ENCODE peak calls at places on chromosomes 4 and X, in five cellular contexts. N, I, T, H and G are unnamed samples.

GRCh38 chr4:110998308-110998707 is 375.4 kb upstream of the PITX2 start:
- DNase-seq in N (no peak), I (no peak), T (no peak), H (no peak), G (no peak)

GRCh38 chr4:57405359-57405758 is 295.2 kb upstream of the IGFBP7 start:
- DNase-seq in N (no peak), I (no peak), T (no peak), H (peak), G (no peak)

GRCh38 chr4:167989815-167990214 is 102.5 kb upstream of the ANXA10 start:
- DNase-seq in N (no peak), I (no peak), T (no peak), H (no peak), G (peak)

GRCh38 chrX:22314692-22315091 is 42.0 kb downstream of the CBLL2 start:
- DNase-seq in N (no peak), I (peak), T (no peak), H (no peak), G (peak)

GRCh38 chr4:82500830-82501229 is 61.0 kb downstream of the TMEM150C start:
- DNase-seq in N (no peak), I (no peak), T (no peak), H (no peak), G (no peak)

GRCh38 chr4:1211951-1212545 is 36.9 kb downstream of the CTBP1 start:
- DNase-seq in N (no peak), I (no peak), T (no peak), H (no peak), G (no peak)

GRCh38 chr4:96598465-96598864 is 758.6 kb downstream of the PDHA2 start:
- DNase-seq in N (no peak), I (peak), T (no peak), H (no peak), G (peak)

GRCh38 chr4:100190643-100191600 is 654 bp upstream of the DDIT4L start:
- DNase-seq in N (peak), I (peak), T (no peak), H (peak), G (peak)

GRCh38 chr4:85478576-85478975 is 3.6 kb downstream of the ARHGAP24 start:
- DNase-seq in N (peak), I (no peak), T (no peak), H (peak), G (peak)

GRCh38 chr4:65669008-65669971 is 999 bp downstream of the EPHA5 start:
- DNase-seq in N (no peak), I (peak), T (no peak), H (peak), G (peak)

GRCh38 chr4:108166038-108166437 is 2.7 kb downstream of the LEF1 start:
- DNase-seq in N (no peak), I (no peak), T (peak), H (no peak), G (no peak)

GRCh38 chrX:38561126-38561868 is at the start of gene TSPAN7:
- DNase-seq in N (peak), I (peak), T (peak), H (peak), G (peak)

GRCh38 chr4:77092832-77093800 is 17.3 kb upstream of the CCNI start:
- DNase-seq in N (no peak), I (no peak), T (no peak), H (peak), G (peak)

GRCh38 chr4:123505457-123506310 is 109.1 kb downstream of the SPRY1 start:
- DNase-seq in N (peak), I (peak), T (no peak), H (peak), G (peak)

GRCh38 chr4:19592391-19592790 is 659.3 kb upstream of the SLIT2 start:
- DNase-seq in N (peak), I (no peak), T (no peak), H (no peak), G (peak)

GRCh38 chr4:71487324-71487677 is 148.5 kb downstream of the SLC4A4 start:
- DNase-seq in N (no peak), I (peak), T (no peak), H (no peak), G (no peak)

GRCh38 chr4:76219299-76220055 is 5.9 kb upstream of the SCARB2 start:
- DNase-seq in N (peak), I (no peak), T (no peak), H (peak), G (peak)

GRCh38 chr4:6779667-6780565 is 2.6 kb upstream of the KIAA0232 start:
- DNase-seq in N (peak), I (peak), T (no peak), H (peak), G (peak)

GRCh38 chrX:150199181-150199580 is 163.9 kb upstream of the MAMLD1 start:
- DNase-seq in N (no peak), I (no peak), T (no peak), H (no peak), G (no peak)

GRCh38 chrX:123860506-123860840 is 620 bp downstream of the XIAP start:
- DNase-seq in N (no peak), I (no peak), T (no peak), H (peak), G (peak)

GRCh38 chrX:21194526-21194925 is 179.7 kb upstream of the CNKSR2 start:
- DNase-seq in N (no peak), I (no peak), T (no peak), H (no peak), G (no peak)

GRCh38 chrX:11540532-11541377 is 125.0 kb downstream of the ARHGAP6 start:
- DNase-seq in N (no peak), I (no peak), T (no peak), H (no peak), G (no peak)

GRCh38 chr4:90727938-90728337 is 600.7 kb downstream of the CCSER1 start:
- DNase-seq in N (no peak), I (peak), T (no peak), H (no peak), G (no peak)

GRCh38 chr4:38023347-38024202 is 63.4 kb downstream of the PTTG2 start:
- DNase-seq in N (no peak), I (no peak), T (no peak), H (no peak), G (no peak)
- H3K4me3 ChIP-seq in N (no peak), I (no peak), T (no peak), H (no peak), G (no peak)

DNA sequence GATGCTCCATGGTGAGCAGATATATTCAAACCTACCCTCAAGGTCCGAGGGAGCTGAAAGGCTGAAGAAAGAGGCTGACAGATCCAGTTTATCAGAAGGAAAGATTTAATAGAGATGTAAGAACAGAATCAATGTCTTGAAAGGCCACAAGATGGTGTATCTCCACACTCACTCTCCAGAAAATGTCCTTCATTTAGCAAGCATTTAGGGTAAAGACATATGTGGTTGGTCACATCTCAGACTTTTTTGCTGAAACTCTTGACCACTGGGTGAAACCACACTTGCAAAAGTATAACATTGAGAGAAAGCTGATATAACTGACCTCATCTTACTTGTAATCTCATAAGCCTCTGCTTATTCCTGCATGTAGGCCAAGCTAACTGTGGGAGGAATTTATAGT is 745.8 kb upstream of the GALNTL6 start:
- DNase-seq in N (no peak), I (no peak), T (no peak), H (no peak), G (no peak)
- TF ChIP-seq CTCF in N (no peak), I (no peak), T (no peak), H (no peak), G (no peak)

GRCh38 chr4:143400082-143400481 is 63.4 kb downstream of the GAB1 start:
- DNase-seq in N (no peak), I (no peak), T (no peak), H (no peak), G (no peak)

GRCh38 chr4:143404555-143404954 is 67.9 kb downstream of the GAB1 start:
- DNase-seq in N (no peak), I (no peak), T (no peak), H (no peak), G (no peak)

GRCh38 chr4:143405197-143405730 is 68.6 kb downstream of the GAB1 start:
- DNase-seq in N (no peak), I (no peak), T (no peak), H (no peak), G (no peak)

GRCh38 chr4:143403551-143403816 is 66.8 kb downstream of the GAB1 start:
- DNase-seq in N (no peak), I (no peak), T (no peak), H (no peak), G (no peak)

GRCh38 chr4:143402776-143403550 is 66.3 kb downstream of the GAB1 start:
- DNase-seq in N (no peak), I (no peak), T (no peak), H (peak), G (no peak)
- H3K4me3 ChIP-seq in N (no peak), I (no peak), T (no peak), H (no peak), G (no peak)

DNA sequence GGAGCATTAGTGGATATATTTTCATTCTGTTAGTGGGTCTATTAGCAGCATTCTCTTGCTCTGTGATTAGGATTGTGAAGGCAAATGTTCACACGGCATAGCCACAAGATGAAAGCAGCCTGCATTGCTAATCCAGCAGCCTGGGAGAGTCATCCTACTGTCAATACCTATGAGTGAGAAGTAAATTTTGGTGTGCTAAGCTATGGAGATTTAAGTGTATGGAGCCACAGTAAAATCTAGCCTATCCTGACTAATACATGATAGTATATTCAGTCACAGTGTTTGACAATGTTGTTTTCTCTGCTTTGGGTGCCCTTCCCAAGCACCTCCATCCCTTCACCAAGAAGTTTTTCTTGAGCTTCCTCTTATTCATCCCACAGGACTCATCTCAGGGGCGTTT is 47.2 kb upstream of the TMPRSS11F start:
- DNase-seq in N (no peak), I (no peak), T (no peak), H (no peak), G (no peak)
- TF ChIP-seq CTCF in N (no peak), I (no peak), T (no peak), H (no peak), G (no peak)

GRCh38 chrX:68832516-68833447 is 4.0 kb downstream of the EFNB1 start:
- DNase-seq in N (no peak), I (no peak), T (no peak), H (no peak), G (no peak)
- H3K4me3 ChIP-seq in N (peak), I (peak), T (no peak), H (no peak), G (peak)

GRCh38 chr4:143343276-143343831 is 6.7 kb downstream of the GAB1 start:
- DNase-seq in N (no peak), I (no peak), T (no peak), H (no peak), G (no peak)

GRCh38 chr4:143338313-143338712 is 1.6 kb downstream of the GAB1 start:
- DNase-seq in N (no peak), I (no peak), T (no peak), H (no peak), G (no peak)

GRCh38 chr4:143339497-143339896 is 2.8 kb downstream of the GAB1 start:
- DNase-seq in N (no peak), I (no peak), T (no peak), H (no peak), G (no peak)

GRCh38 chr4:143344011-143344410 is 7.3 kb downstream of the GAB1 start:
- DNase-seq in N (no peak), I (no peak), T (no peak), H (no peak), G (no peak)

DNA sequence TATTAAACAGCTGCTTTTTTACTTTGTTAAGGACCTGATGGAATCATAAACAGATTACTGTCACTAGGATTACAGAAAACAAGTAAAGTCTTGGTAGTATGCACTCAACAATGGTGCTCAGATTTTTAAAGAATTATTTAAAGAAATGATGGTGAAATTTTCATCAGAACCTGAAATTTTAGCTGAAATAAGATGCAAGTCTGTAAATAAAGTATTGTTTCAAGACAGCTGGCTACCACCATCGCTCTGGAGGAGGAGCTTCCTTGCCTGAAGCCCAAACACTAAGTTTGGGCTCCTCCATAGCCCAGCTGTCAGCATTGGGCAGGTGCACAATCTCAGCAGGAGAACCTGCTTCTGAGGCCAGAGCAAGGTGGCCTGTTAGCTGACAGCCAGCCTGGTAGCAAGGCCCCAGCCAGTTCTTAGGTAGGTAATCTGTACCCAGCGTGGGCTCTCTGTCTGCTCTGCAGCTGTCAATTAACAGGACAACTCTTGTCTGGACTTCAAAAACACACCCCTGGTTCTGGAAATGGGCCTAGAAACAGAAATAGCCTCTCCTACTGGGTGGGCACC is 4.6 kb downstream of the GAB1 start:
- DNase-seq in N (no peak), I (peak), T (no peak), H (no peak), G (no peak)
- TF ChIP-seq CTCF in N (no peak), I (no peak), T (no peak), H (no peak), G (no peak)

DNA sequence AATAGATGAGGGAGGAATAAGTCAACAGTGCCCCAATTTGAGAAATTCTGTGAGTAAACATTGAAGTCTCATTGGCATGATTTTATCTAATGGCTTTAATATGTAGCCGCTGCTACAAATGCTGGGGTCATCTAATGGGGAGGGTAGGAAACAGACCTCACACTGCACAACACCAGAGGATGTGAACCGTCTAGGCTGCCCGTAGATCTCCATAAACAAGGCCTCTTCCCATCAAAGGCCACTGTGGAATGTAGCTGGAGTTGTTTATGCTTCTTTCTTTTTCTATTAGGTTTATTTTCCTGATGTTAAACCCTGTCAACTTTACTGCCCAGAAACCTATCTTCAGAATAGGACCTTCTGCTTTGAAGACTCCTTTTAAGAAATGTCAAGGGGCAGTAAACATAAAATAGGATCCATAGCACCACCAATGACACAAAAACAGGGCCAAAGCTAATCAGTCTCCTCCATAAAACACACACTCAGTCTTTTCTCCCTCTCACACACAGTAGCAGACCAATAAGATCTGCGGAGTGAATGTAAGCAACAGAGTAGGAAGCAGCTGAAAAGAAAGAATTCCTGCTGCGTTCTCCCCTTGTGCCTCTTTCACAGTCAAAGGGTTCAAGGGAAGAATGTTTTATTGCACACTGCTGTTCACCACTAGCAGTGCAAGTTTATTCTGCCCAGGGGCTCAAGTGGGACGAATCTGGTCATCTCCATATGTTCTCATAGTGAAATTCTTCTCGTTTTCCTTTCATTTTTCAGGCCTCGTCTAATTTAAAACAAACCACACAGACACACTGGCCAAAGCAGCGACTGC is 72.2 kb downstream of the MAML3 start:
- DNase-seq in N (no peak), I (no peak), T (no peak), H (no peak), G (no peak)
- H3K4me3 ChIP-seq in N (no peak), I (no peak), T (no peak), H (no peak), G (no peak)

GRCh38 chrX:115093206-115093605 is 75.8 kb upstream of the IL13RA2 start:
- DNase-seq in N (no peak), I (no peak), T (no peak), H (peak), G (peak)

GRCh38 chrX:115098897-115099296 is 81.5 kb upstream of the IL13RA2 start:
- DNase-seq in N (no peak), I (no peak), T (no peak), H (no peak), G (no peak)
- TF ChIP-seq CTCF in N (no peak), I (no peak), T (no peak), H (no peak), G (no peak)

GRCh38 chr4:41189669-41190068 is 24.7 kb downstream of the APBB2 start:
- DNase-seq in N (no peak), I (no peak), T (no peak), H (no peak), G (no peak)
- H3K4me3 ChIP-seq in N (no peak), I (no peak), T (no peak), H (no peak), G (no peak)